ENCODE peak calls at places on chromosome 21, in seven cellular contexts. S is uterus, F is GM23248, T is PC-3, Z is GM23338, N is stomach, D is pancreas. B is an unnamed sample. For H3K27me3, the result is how much of the 10 kb centered on the place peaks cover.

GRCh38 chr21:34935452-34935851 is 113.7 kb downstream of the RUNX1 start:
- DNase-seq in S (no peak), F (peak), T (no peak), Z (no peak), N (no peak), D (no peak), B (no peak)

GRCh38 chr21:38454161-38454560 is 44.1 kb downstream of the ERG start:
- DNase-seq in S (no peak), F (no peak), T (no peak), Z (peak), N (no peak), D (no peak), B (no peak)

GRCh38 chr21:38467911-38468310 is 30.4 kb downstream of the ERG start:
- DNase-seq in S (no peak), F (no peak), T (no peak), Z (peak), N (no peak), D (no peak), B (no peak)

GRCh38 chr21:25080706-25081495 is 526.4 kb downstream of the MRPL39 start:
- DNase-seq in S (no peak), F (peak), T (no peak), Z (no peak), N (no peak), D (no peak), B (no peak)

GRCh38 chr21:17585875-17586450 is 26.7 kb downstream of the BTG3 start:
- DNase-seq in S (no peak), F (peak), T (peak), Z (peak), N (no peak), D (no peak), B (peak)

GRCh38 chr21:34845521-34846213 is 176.9 kb downstream of the CLIC6 start:
- DNase-seq in S (no peak), F (peak), T (peak), Z (no peak), N (peak), D (no peak), B (no peak)

GRCh38 chr21:31261759-31262158 is 82.3 kb downstream of the TIAM1 start:
- DNase-seq in S (no peak), F (no peak), T (no peak), Z (no peak), N (no peak), D (no peak), B (no peak)

GRCh38 chr21:38277501-38278111 is 20.8 kb downstream of the KCNJ15 start:
- DNase-seq in S (peak), F (peak), T (peak), Z (no peak), N (no peak), D (no peak), B (peak)

GRCh38 chr21:17780539-17780938 is 38.6 kb downstream of the C21orf91 start:
- DNase-seq in S (no peak), F (no peak), T (no peak), Z (no peak), N (no peak), D (no peak), B (peak)

GRCh38 chr21:45507523-45507875 is 34.7 kb downstream of the SLC19A1 start:
- DNase-seq in S (no peak), F (no peak), T (no peak), Z (no peak), N (no peak), D (no peak), B (peak)

GRCh38 chr21:30306821-30307330 is 13.2 kb downstream of the KRTAP26-1 start:
- DNase-seq in S (no peak), F (no peak), T (no peak), Z (no peak), N (peak), D (peak), B (no peak)

GRCh38 chr21:31282095-31282709 is 61.9 kb downstream of the TIAM1 start:
- DNase-seq in S (no peak), F (peak), T (peak), Z (no peak), N (peak), D (no peak), B (no peak)

GRCh38 chr21:38822754-38823374 is 17.1 kb downstream of the ETS2 start:
- DNase-seq in S (no peak), F (no peak), T (no peak), Z (no peak), N (no peak), D (no peak), B (no peak)

GRCh38 chr21:41065539-41065938 is 102.4 kb upstream of the BACE2 start:
- DNase-seq in S (no peak), F (peak), T (no peak), Z (no peak), N (no peak), D (no peak), B (no peak)

GRCh38 chr21:35484856-35485255 is 435.8 kb upstream of the RUNX1 start:
- DNase-seq in S (no peak), F (no peak), T (no peak), Z (no peak), N (no peak), D (no peak), B (no peak)

GRCh38 chr21:38817371-38818335 is 11.9 kb downstream of the ETS2 start:
- DNase-seq in S (peak), F (peak), T (peak), Z (no peak), N (no peak), D (no peak), B (no peak)

GRCh38 chr21:29849735-29850176 is 90.0 kb downstream of the GRIK1 start:
- DNase-seq in S (no peak), F (peak), T (peak), Z (peak), N (peak), D (peak), B (peak)

GRCh38 chr21:39712976-39713375 is 32.0 kb upstream of the IGSF5 start:
- DNase-seq in S (no peak), F (no peak), T (peak), Z (peak), N (no peak), D (peak), B (no peak)

GRCh38 chr21:39842741-39843146 is 24.5 kb upstream of the PCP4 start:
- DNase-seq in S (no peak), F (no peak), T (no peak), Z (no peak), N (no peak), D (no peak), B (no peak)

GRCh38 chr21:34924194-34924593 is 124.9 kb downstream of the RUNX1 start:
- DNase-seq in S (no peak), F (no peak), T (no peak), Z (no peak), N (no peak), D (no peak), B (no peak)

GRCh38 chr21:38240121-38240520 is 16.7 kb upstream of the KCNJ15 start:
- DNase-seq in S (no peak), F (no peak), T (no peak), Z (no peak), N (no peak), D (no peak), B (no peak)

GRCh38 chr21:28761709-28762356 is 230.8 kb downstream of the LTN1 start:
- DNase-seq in S (no peak), F (peak), T (no peak), Z (no peak), N (no peak), D (no peak), B (no peak)

GRCh38 chr21:29217818-29218252 is 80.9 kb upstream of the BACH1 start:
- DNase-seq in S (no peak), F (peak), T (peak), Z (no peak), N (no peak), D (no peak), B (peak)

GRCh38 chr21:46039891-46040660 is 57.8 kb upstream of the COL6A2 start:
- DNase-seq in S (no peak), F (no peak), T (no peak), Z (no peak), N (no peak), D (no peak), B (no peak)

GRCh38 chr21:46325073-46325912 is 1.3 kb downstream of the PCNT start:
- DNase-seq in S (peak), F (peak), T (peak), Z (peak), N (peak), D (peak), B (peak)

GRCh38 chr21:41349607-41350390 is 12.0 kb upstream of the MX2 start:
- DNase-seq in S (no peak), F (no peak), T (no peak), Z (no peak), N (no peak), D (no peak), B (no peak)

GRCh38 chr21:39472211-39472610 is 20.4 kb downstream of the SH3BGR start:
- DNase-seq in S (no peak), F (no peak), T (no peak), Z (peak), N (no peak), D (no peak), B (no peak)

GRCh38 chr21:45909238-45909785 is 72.3 kb upstream of the COL6A1 start:
- DNase-seq in S (no peak), F (no peak), T (no peak), Z (no peak), N (no peak), D (no peak), B (no peak)

GRCh38 chr21:33063365-33063883 is 6.5 kb upstream of the OLIG1 start:
- DNase-seq in S (no peak), F (no peak), T (no peak), Z (no peak), N (no peak), D (no peak), B (no peak)
- H3K27me3 ChIP-seq in S (under half), F (half or more), T (half or more), Z (half or more), N (under half), D (under half), B (half or more)

GRCh38 chr21:15793109-15793508 is 63.3 kb downstream of the USP25 start:
- DNase-seq in S (no peak), F (no peak), T (no peak), Z (no peak), N (no peak), D (no peak), B (no peak)
- H3K27ac ChIP-seq in S (no peak), F (no peak), T (no peak), Z (no peak), N (no peak), D (no peak), B (no peak)

DNA sequence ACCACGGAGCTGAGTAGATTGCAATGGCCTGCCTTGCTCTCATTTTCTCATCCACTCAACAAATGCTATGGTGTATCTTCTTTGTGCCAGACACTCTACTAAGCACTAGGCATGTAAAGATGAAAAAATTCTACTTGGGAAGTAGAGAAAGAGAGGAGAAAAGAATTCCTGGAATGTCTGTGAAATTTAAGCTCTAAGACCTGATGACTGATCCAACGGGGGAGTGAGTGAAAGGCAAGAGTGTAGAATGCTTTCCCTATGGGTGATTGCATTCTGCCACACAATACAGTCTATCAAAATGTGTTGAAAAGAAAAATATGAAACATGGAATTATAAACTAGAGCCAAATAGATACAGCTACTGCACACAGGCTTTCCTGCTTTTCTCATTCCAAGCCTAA is 82.3 kb downstream of the CYYR1 start:
- DNase-seq in S (no peak), F (peak), T (peak), Z (peak), N (no peak), D (no peak), B (peak)
- H3K4me3 ChIP-seq in S (no peak), F (no peak), T (no peak), Z (no peak), N (no peak), D (no peak), B (no peak)

GRCh38 chr21:44354001-44354405 is 582 bp downstream of the TRPM2 start:
- DNase-seq in S (no peak), F (no peak), T (no peak), Z (no peak), N (no peak), D (no peak), B (no peak)

GRCh38 chr21:44356636-44357035 is 3.2 kb downstream of the TRPM2 start:
- DNase-seq in S (no peak), F (no peak), T (no peak), Z (no peak), N (no peak), D (no peak), B (peak)

GRCh38 chr21:44353200-44353970 is at the start of gene TRPM2:
- DNase-seq in S (no peak), F (peak), T (no peak), Z (no peak), N (peak), D (no peak), B (no peak)

GRCh38 chr21:44357064-44357837 is 3.8 kb downstream of the TRPM2 start:
- DNase-seq in S (no peak), F (no peak), T (no peak), Z (no peak), N (no peak), D (no peak), B (no peak)

DNA sequence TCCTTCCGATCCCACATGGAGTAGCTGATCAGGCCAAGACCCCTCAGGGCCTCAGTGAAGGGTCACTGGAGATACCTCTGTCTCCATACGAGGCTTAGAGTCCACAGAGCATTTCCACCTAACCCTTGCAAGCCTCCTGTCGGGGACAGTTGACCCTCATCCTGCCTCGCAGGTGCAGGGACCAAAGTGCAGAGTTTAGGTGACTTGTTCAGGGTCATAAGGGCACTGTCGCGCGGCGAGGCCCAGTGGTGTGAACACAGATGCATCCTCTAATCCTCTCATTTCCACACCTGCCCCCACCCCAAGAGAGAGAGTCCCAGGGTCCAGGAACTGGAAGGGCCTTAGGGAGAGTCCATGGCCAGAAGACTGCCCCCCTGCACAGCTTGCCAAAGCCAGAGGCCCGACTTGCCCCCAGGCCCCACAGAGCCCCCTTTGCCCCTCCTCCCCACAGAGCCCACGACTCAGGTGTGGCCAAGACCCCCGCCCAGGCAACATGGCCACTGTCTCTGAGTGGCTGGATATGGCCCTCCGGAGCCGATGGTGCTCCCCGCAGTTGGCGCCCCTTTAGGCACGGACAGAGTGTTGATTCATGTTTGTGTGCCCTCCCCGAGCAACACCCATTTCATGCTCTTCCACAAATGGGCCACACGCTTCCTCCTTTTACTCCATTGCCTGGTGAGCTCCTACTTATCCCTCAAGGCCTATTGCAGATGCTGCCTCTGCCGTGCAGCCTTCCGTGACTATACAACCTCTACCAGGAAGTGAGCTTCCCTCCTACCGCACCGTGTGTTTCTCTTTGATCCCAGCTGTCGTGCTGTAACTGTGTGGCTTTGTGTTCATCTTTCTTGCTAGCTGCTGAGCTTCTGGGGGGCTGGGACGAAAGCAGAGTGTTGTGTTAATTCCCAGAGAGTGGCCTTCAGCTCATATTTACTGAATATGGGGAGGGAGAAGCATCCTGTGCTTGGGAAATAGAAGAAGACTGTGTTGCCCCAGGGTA is 1.7 kb downstream of the TRPM2 start:
- DNase-seq in S (no peak), F (no peak), T (no peak), Z (no peak), N (no peak), D (no peak), B (no peak)
- H3K27me3 ChIP-seq in S (under half), F (under half), T (under half), Z (under half), N (under half), D (under half), B (under half)

DNA sequence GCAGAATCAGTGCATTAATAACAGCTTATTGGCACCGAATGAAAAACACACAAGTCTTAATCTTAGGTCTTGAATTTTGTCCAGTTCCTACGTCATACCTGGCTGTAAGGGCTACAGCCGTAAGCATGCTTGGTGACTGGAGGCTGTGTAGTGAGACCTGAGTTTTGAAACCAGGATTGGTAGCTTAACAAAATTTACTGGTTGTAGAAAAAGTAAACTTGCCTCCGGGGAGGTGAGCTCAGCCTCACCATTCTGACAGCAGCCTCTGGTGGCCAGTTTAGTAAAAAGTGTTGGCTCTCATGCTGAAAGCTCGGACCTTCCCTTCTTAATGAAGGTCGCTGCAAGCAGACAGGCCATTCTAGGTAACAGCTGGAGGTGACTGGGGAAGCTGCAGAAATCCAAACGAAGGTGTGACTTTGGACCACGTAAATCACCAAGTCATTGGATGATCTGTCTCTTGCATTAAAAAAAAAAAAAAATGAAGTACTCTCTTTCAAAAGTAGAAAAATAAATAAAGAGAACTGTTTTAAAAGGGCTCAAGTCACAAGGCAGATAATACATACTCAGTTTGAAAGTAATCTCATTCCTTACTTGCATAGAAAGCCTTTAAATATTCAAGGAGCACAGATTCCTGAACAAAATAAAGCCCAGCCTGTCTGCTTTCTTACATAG is 48.8 kb downstream of the HLCS start:
- DNase-seq in S (no peak), F (peak), T (peak), Z (peak), N (peak), D (peak), B (peak)
- H3K27ac ChIP-seq in S (no peak), F (no peak), T (peak), Z (no peak), N (peak), D (peak), B (no peak)

GRCh38 chr21:43361493-43362296 is 65.2 kb downstream of the SIK1 start:
- DNase-seq in S (no peak), F (peak), T (no peak), Z (peak), N (no peak), D (no peak), B (no peak)
- H3K4me3 ChIP-seq in S (no peak), F (peak), T (no peak), Z (no peak), N (peak), D (no peak), B (no peak)

DNA sequence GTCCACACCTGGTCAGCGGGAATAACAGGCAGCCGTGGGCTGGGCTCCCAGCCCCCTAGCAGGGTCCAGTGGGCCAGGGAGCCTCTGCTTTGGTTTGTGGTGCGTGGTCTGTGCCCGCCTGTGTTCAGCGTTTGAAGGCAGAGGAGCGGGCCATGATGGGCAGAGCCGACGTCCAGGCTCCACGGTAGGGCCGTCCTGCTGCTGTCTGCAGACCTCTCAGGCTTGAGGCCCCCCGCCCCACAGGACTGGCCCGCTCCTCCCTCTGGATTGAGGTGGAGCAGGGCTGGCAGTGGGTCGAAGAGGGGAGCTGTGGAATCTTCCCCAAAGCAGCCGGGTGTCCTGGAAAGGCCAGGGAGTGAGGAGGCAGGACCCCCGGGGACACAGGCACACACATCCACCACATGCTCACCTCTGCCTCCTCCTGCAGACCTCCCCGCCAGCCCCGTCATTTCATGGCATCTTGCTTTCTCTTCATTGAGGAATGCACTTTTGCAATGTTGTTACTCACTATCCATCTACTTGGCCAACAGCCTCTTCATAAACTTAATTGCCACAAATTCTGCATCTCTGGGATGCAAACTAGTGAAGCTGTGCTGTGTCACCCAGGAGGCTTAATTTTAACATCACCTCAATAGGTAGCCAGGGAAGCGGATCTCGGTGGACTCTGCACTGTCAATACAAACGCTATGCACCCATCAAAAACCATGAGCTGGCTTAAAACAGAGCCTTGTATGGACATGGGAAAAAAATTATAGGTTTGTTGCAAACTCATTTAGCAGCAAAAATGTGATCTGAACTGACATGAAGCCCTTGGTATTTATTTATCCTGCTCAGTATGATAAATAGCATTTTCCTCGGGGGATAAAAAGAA is 85.9 kb downstream of the PDE9A start:
- DNase-seq in S (no peak), F (peak), T (no peak), Z (no peak), N (no peak), D (no peak), B (no peak)
- H3K27me3 ChIP-seq in S (under half), F (under half), T (under half), Z (under half), N (under half), D (under half), B (under half)

GRCh38 chr21:15929536-15929935 is 199.8 kb downstream of the USP25 start:
- DNase-seq in S (no peak), F (no peak), T (no peak), Z (no peak), N (no peak), D (no peak), B (no peak)
- H3K27ac ChIP-seq in S (no peak), F (no peak), T (no peak), Z (no peak), N (no peak), D (no peak), B (no peak)

B was measured in A673.